ENCODE peak calls at places on chromosome 14, in four cellular contexts. H, W, I and U are unnamed samples.

GRCh38 chr14:39469094-39469710 is 37.0 kb upstream of the FBXO33 start:
- DNase-seq in I (peak), W (no peak), H (no peak), U (peak)

GRCh38 chr14:64812412-64812811 is 67.3 kb downstream of the SPTB start:
- DNase-seq in H (no peak), W (no peak), I (no peak), U (peak)

GRCh38 chr14:30507209-30507608 is 51.7 kb upstream of the G2E3 start:
- DNase-seq in W (no peak), H (no peak), I (no peak), U (no peak)

GRCh38 chr14:52220924-52221802 is 46.3 kb upstream of the PTGDR start:
- DNase-seq in W (no peak), H (no peak), I (no peak), U (no peak)

GRCh38 chr14:72692678-72693077 is 201.2 kb downstream of the DPF3 start:
- DNase-seq in W (no peak), H (no peak), I (no peak), U (no peak)

GRCh38 chr14:50345891-50346422 is 33.8 kb downstream of the DMAC2L start:
- DNase-seq in I (no peak), H (no peak), W (no peak), U (no peak)

GRCh38 chr14:105682956-105683570 is 156.7 kb downstream of the TMEM121 start:
- DNase-seq in H (no peak), W (no peak), I (no peak), U (no peak)

GRCh38 chr14:70052990-70053389 is 135.8 kb downstream of the SLC8A3 start:
- DNase-seq in W (peak), H (peak), I (peak), U (peak)

GRCh38 chr14:41699506-41699905 is 92.8 kb downstream of the LRFN5 start:
- DNase-seq in I (peak), W (no peak), H (peak), U (no peak)

GRCh38 chr14:104316121-104316722 is 177.8 kb downstream of the KIF26A start:
- DNase-seq in W (no peak), I (no peak), H (no peak), U (no peak)

GRCh38 chr14:33070474-33070873 is 131.8 kb downstream of the NPAS3 start:
- DNase-seq in W (no peak), I (no peak), H (no peak), U (no peak)

GRCh38 chr14:50425816-50426215 is 29.1 kb upstream of the CDKL1 start:
- DNase-seq in H (peak), W (peak), I (peak), U (no peak)

GRCh38 chr14:23347406-23348296 is 5.0 kb downstream of the SLC22A17 start:
- DNase-seq in W (no peak), H (no peak), I (no peak), U (peak)

GRCh38 chr14:38250316-38250715 is 5.6 kb downstream of the CLEC14A start:
- DNase-seq in H (peak), I (peak), W (no peak), U (no peak)

GRCh38 chr14:98243332-98243731 is 1028.7 kb downstream of the BCL11B start:
- DNase-seq in H (no peak), W (no peak), I (no peak), U (no peak)

GRCh38 chr14:54050759-54051158 is 94.1 kb upstream of the BMP4 start:
- DNase-seq in W (no peak), I (no peak), H (no peak), U (no peak)

GRCh38 chr14:66401447-66402095 is 84.6 kb upstream of the CCDC196 start:
- DNase-seq in W (peak), I (peak), H (no peak), U (no peak)

GRCh38 chr14:85172290-85172689 is 357.7 kb upstream of the FLRT2 start:
- DNase-seq in H (no peak), W (no peak), I (no peak), U (no peak)

GRCh38 chr14:57486767-57487379 is 6.8 kb downstream of the CCDC198 start:
- DNase-seq in I (peak), W (peak), H (peak), U (peak)

GRCh38 chr14:31243860-31244259 is 36.3 kb upstream of the HECTD1 start:
- DNase-seq in H (no peak), I (no peak), W (no peak), U (no peak)

GRCh38 chr14:101961011-101961721 is 3.2 kb upstream of the DYNC1H1 start:
- DNase-seq in I (peak), W (peak), H (peak), U (peak)

GRCh38 chr14:89304972-89305703 is 111.9 kb downstream of the FOXN3 start:
- DNase-seq in I (peak), H (peak), W (peak), U (peak)

GRCh38 chr14:73725116-73726024 is 11.2 kb upstream of the PNMA1 start:
- DNase-seq in H (peak), I (peak), W (peak), U (no peak)

GRCh38 chr14:42222924-42223471 is 616.3 kb downstream of the LRFN5 start:
- DNase-seq in H (peak), W (peak), I (peak), U (peak)

GRCh38 chr14:33634631-33635030 is 316.2 kb downstream of the EGLN3 start:
- DNase-seq in I (no peak), H (no peak), W (peak), U (no peak)

GRCh38 chr14:65791551-65791981 is 379.0 kb downstream of the FUT8 start:
- DNase-seq in W (peak), H (peak), I (peak), U (peak)

GRCh38 chr14:53409974-53410373 is 256.9 kb upstream of the DDHD1 start:
- DNase-seq in I (peak), H (peak), W (peak), U (no peak)

GRCh38 chr14:75944607-75945241 is 37.1 kb downstream of the TGFB3 start:
- DNase-seq in I (no peak), W (no peak), H (no peak), U (no peak)

GRCh38 chr14:101708853-101709532 is 52.5 kb upstream of the PPP2R5C start:
- DNase-seq in H (no peak), I (no peak), W (no peak), U (no peak)

GRCh38 chr14:68523994-68524725 is 268.7 kb downstream of the ZFP36L1 start:
- DNase-seq in I (peak), H (no peak), W (no peak), U (no peak)
- TF ChIP-seq CTCF in I (peak), H (no peak), W (peak), U (no peak)

GRCh38 chr14:55051165-55051425 is 352 bp upstream of the MAPK1IP1L start:
- DNase-seq in W (no peak), H (no peak), I (no peak), U (no peak)
- TF ChIP-seq CTCF in W (no peak), H (no peak), I (no peak), U (no peak)

GRCh38 chr14:96039633-96040311 is 610 bp downstream of the C14orf132 start:
- DNase-seq in I (peak), W (peak), H (peak), U (peak)
- TF ChIP-seq CTCF in I (peak), W (peak), H (peak), U (no peak)

DNA sequence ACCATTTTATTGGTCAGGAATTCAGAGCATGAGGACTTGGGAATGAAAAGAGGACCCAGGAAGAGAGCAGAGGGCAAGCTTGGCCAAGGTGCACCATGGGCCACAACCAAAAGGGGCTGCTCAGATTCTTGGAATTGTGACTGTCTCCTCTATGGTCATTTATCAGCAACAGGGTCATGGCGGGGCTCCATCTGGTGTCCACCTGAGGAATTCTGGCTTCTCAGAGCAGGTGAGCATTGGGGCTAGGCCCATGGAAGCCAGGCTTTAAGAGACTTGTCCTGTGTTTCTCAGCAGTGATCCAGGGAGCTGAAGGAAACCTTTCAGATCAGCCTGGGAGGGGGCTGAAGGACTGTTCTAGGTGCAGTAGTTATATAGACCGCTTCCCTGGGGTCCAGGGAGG is 2.6 kb upstream of the RIN3 start:
- DNase-seq in I (no peak), H (no peak), W (no peak), U (peak)
- TF ChIP-seq CTCF in I (no peak), H (no peak), W (no peak), U (no peak)

GRCh38 chr14:86796221-86797074 is 1196.5 kb downstream of the GALC start:
- DNase-seq in H (peak), I (peak), W (peak), U (no peak)

GRCh38 chr14:86788229-86788628 is 1204.8 kb downstream of the GALC start:
- DNase-seq in H (peak), W (peak), I (peak), U (no peak)

GRCh38 chr14:86787782-86788181 is 1205.2 kb downstream of the GALC start:
- DNase-seq in W (peak), I (peak), H (peak), U (no peak)

GRCh38 chr14:86794689-86795088 is 1198.3 kb downstream of the GALC start:
- DNase-seq in W (no peak), I (no peak), H (no peak), U (no peak)

DNA sequence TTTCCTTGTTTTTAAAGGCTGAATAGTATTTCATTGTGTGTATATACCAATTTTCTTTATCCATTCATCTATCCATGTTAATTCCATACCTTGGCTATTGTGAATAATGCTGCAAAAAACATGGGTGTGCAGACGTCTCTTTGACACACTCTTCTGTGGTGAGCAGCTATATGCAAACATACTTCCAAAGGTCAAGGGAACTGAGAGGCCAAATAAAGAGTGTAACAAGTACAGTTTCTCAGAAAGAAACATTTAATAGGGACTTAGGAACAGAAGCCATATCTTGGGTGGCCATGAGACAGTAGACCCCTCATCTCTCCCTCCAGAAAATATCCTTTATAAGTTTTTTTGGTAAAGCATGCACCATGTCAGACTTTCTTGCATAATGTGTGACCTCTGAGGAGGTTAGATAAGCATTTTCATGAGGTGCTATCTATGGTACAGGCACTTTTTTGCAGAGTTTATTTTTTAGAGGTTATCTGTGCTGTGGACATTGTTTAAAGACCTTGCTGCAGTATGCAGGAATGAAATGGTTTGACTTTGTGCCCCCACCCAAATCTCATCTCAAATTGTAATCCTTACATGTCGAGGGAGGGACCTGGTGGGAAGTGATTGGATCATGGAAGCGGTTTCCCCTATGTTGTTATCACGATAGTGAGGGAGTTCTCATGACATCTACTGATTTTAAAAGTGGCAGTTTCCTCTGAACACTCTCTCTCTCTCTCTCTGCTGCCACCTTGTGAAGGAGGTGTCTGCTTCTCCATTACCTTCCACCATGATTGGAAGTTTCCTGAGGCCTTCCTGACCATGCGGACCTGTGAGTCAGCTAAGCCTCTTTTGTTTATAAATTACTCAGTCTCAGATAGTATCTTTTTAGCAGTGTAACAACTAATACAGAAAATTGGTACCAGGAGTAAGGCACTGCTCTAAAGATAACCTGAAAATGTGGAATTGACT is 1202.3 kb downstream of the GALC start:
- DNase-seq in W (peak), H (no peak), I (no peak), U (no peak)
- TF ChIP-seq CTCF in W (no peak), H (no peak), I (no peak), U (no peak)

GRCh38 chr14:20706657-20707355 is 18.2 kb downstream of the ANG start:
- DNase-seq in I (no peak), W (peak), H (no peak), U (no peak)
- TF ChIP-seq CTCF in I (no peak), W (no peak), H (no peak), U (no peak)

GRCh38 chr14:92392726-92393125 is 69.8 kb downstream of the SLC24A4 start:
- DNase-seq in W (no peak), I (no peak), H (no peak), U (no peak)
- TF ChIP-seq CTCF in W (no peak), I (no peak), H (no peak), U (no peak)

GRCh38 chr14:93857500-93857899 is 69.2 kb upstream of the PRIMA1 start:
- DNase-seq in I (no peak), W (no peak), H (no peak), U (no peak)
- TF ChIP-seq CTCF in I (no peak), W (no peak), H (no peak), U (no peak)